ENCODE peak calls at places on chromosome 5, in six cellular contexts. Y, F, T, R, K and G are unnamed samples.

GRCh38 chr5:68505917-68506860 is 290.6 kb downstream of the PIK3R1 start:
- DNase-seq in Y (no peak), F (no peak), T (peak), R (no peak), K (no peak), G (no peak)

GRCh38 chr5:32258406-32258805 is 54.3 kb downstream of the MTMR12 start:
- DNase-seq in Y (no peak), F (no peak), T (no peak), R (no peak), K (no peak), G (peak)

GRCh38 chr5:142551242-142552067 is 134.4 kb downstream of the FGF1 start:
- DNase-seq in Y (peak), F (peak), T (peak), R (no peak), K (no peak), G (peak)

GRCh38 chr5:50655810-50656205 is 10.6 kb upstream of the PARP8 start:
- DNase-seq in Y (peak), F (no peak), T (no peak), R (no peak), K (no peak), G (no peak)

GRCh38 chr5:38776494-38776893 is 69.3 kb upstream of the OSMR start:
- DNase-seq in Y (no peak), F (no peak), T (no peak), R (no peak), K (no peak), G (no peak)

GRCh38 chr5:178487911-178488310 is 102.3 kb downstream of the COL23A1 start:
- DNase-seq in Y (no peak), F (no peak), T (no peak), R (no peak), K (no peak), G (no peak)

GRCh38 chr5:141420855-141421488 is at the start of gene PCDHGA11:
- DNase-seq in Y (no peak), F (no peak), T (peak), R (no peak), K (peak), G (peak)

GRCh38 chr5:6745706-6746217 is 32.5 kb downstream of the TENT4A start:
- DNase-seq in Y (peak), F (no peak), T (peak), R (no peak), K (no peak), G (peak)

GRCh38 chr5:57932761-57933160 is 450.1 kb upstream of the ACTBL2 start:
- DNase-seq in Y (no peak), F (no peak), T (no peak), R (no peak), K (no peak), G (no peak)

GRCh38 chr5:167626341-167627118 is 664.9 kb upstream of the WWC1 start:
- DNase-seq in Y (no peak), F (no peak), T (peak), R (no peak), K (no peak), G (no peak)

GRCh38 chr5:151708126-151708525 is 21.4 kb upstream of the SPARC start:
- DNase-seq in Y (no peak), F (no peak), T (peak), R (no peak), K (no peak), G (no peak)

GRCh38 chr5:15600035-15600434 is 100.1 kb downstream of the FBXL7 start:
- DNase-seq in Y (no peak), F (no peak), T (no peak), R (no peak), K (no peak), G (no peak)

GRCh38 chr5:56481147-56481997 is 248.2 kb upstream of the ANKRD55 start:
- DNase-seq in Y (no peak), F (peak), T (peak), R (no peak), K (no peak), G (no peak)